ENCODE peak calls at places on chromosome 16, in nine cellular contexts. J is GM03348; L is stomach; H is upper lobe of right lung; G is effector CD4-positive, alpha-beta T cell; R is stimulated activated CD4-positive, alpha-beta T cell treated with anti-CD3 and anti-CD28 coated beads, Interleukin-12 subunit alpha, Interleukin-12 subunit beta, amount 100 ng/mL, for 4 hours; W is sigmoid colon; U is brain microvascular endothelial cell; Q is transverse colon. T is an unnamed sample.

GRCh38 chr16:23355106-23355670 is 53.1 kb downstream of the SCNN1B start:
- DNase-seq in J (no peak), L (no peak), H (peak), G (no peak), R (no peak), W (peak), U (no peak), Q (no peak), T (peak)

GRCh38 chr16:9119795-9120194 is 28.4 kb downstream of the HAPSTR1 start:
- DNase-seq in J (peak), L (no peak), H (no peak), G (no peak), R (no peak), W (peak), U (no peak), Q (no peak), T (no peak)

GRCh38 chr16:64926476-64926875 is 195.4 kb downstream of the CDH11 start:
- DNase-seq in J (no peak), L (no peak), H (no peak), G (no peak), R (no peak), W (no peak), U (no peak), Q (no peak), T (no peak)

GRCh38 chr16:56355786-56356275 is 69.5 kb downstream of the AMFR start:
- DNase-seq in J (no peak), L (peak), H (peak), G (no peak), R (no peak), W (peak), U (no peak), Q (peak), T (peak)

GRCh38 chr16:3101841-3102470 is 2.9 kb upstream of the ZSCAN10 start:
- DNase-seq in J (no peak), L (no peak), H (no peak), G (no peak), R (no peak), W (no peak), U (no peak), Q (no peak), T (no peak)

GRCh38 chr16:2429771-2430663 is 770 bp downstream of the CCNF start:
- DNase-seq in J (no peak), L (no peak), H (no peak), G (no peak), R (no peak), W (no peak), U (no peak), Q (no peak), T (no peak)

GRCh38 chr16:49395021-49395420 is 21.4 kb downstream of the C16orf78 start:
- DNase-seq in J (no peak), L (no peak), H (no peak), G (no peak), R (no peak), W (no peak), U (no peak), Q (no peak), T (no peak)

GRCh38 chr16:49563666-49564065 is 190.1 kb downstream of the C16orf78 start:
- DNase-seq in J (no peak), L (no peak), H (no peak), G (no peak), R (no peak), W (no peak), U (no peak), Q (no peak), T (no peak)

GRCh38 chr16:82183004-82183397 is 13.0 kb upstream of the MPHOSPH6 start:
- DNase-seq in J (no peak), L (no peak), H (no peak), G (no peak), R (no peak), W (no peak), U (no peak), Q (no peak), T (no peak)

GRCh38 chr16:66523861-66524354 is 26.0 kb downstream of the TK2 start:
- DNase-seq in J (no peak), L (no peak), H (no peak), G (peak), R (no peak), W (no peak), U (no peak), Q (peak), T (no peak)

GRCh38 chr16:9437115-9437514 is 345.7 kb downstream of the HAPSTR1 start:
- DNase-seq in J (no peak), L (no peak), H (no peak), G (no peak), R (no peak), W (no peak), U (no peak), Q (no peak), T (no peak)

GRCh38 chr16:57514891-57515600 is 21.3 kb downstream of the CCDC102A start:
- DNase-seq in J (no peak), L (no peak), H (no peak), G (no peak), R (no peak), W (peak), U (no peak), Q (no peak), T (no peak)

GRCh38 chr16:23469814-23470213 is 16.8 kb upstream of the COG7 start:
- DNase-seq in J (peak), L (no peak), H (no peak), G (no peak), R (no peak), W (no peak), U (no peak), Q (no peak), T (no peak)

GRCh38 chr16:30984669-30985400 is at the start of gene HSD3B7:
- DNase-seq in J (peak), L (peak), H (peak), G (peak), R (peak), W (peak), U (peak), Q (peak), T (no peak)

GRCh38 chr16:57653936-57654335 is 14.2 kb upstream of the ADGRG3 start:
- DNase-seq in J (no peak), L (no peak), H (no peak), G (no peak), R (no peak), W (no peak), U (peak), Q (no peak), T (no peak)

GRCh38 chr16:50699345-50700159 is 6.1 kb downstream of the NOD2 start:
- DNase-seq in J (no peak), L (no peak), H (no peak), G (peak), R (peak), W (no peak), U (no peak), Q (no peak), T (no peak)

GRCh38 chr16:56345406-56346050 is 79.8 kb downstream of the AMFR start:
- DNase-seq in J (no peak), L (no peak), H (no peak), G (no peak), R (no peak), W (no peak), U (no peak), Q (no peak), T (peak)

GRCh38 chr16:84047206-84047605 is 4.6 kb upstream of the SLC38A8 start:
- DNase-seq in J (no peak), L (no peak), H (no peak), G (no peak), R (no peak), W (peak), U (no peak), Q (no peak), T (peak)

GRCh38 chr16:1054660-1055556 is 17.6 kb upstream of the SSTR5 start:
- DNase-seq in J (peak), L (peak), H (peak), G (no peak), R (peak), W (no peak), U (no peak), Q (peak), T (no peak)

GRCh38 chr16:59758848-59759247 is 1024.7 kb upstream of the GOT2 start:
- DNase-seq in J (no peak), L (no peak), H (no peak), G (no peak), R (no peak), W (no peak), U (no peak), Q (no peak), T (no peak)

GRCh38 chr16:22252317-22252716 is 44.9 kb upstream of the POLR3E start:
- DNase-seq in J (no peak), L (no peak), H (no peak), G (no peak), R (no peak), W (no peak), U (no peak), Q (no peak), T (no peak)

GRCh38 chr16:48383877-48384304 is 1.3 kb downstream of the SIAH1 start:
- DNase-seq in J (no peak), L (no peak), H (no peak), G (no peak), R (no peak), W (no peak), U (no peak), Q (peak), T (no peak)

GRCh38 chr16:68373528-68374250 is 62.9 kb downstream of the PRMT7 start:
- DNase-seq in J (no peak), L (peak), H (no peak), G (no peak), R (no peak), W (no peak), U (no peak), Q (no peak), T (peak)

GRCh38 chr16:82011199-82011641 is at the start of gene SDR42E1:
- DNase-seq in J (no peak), L (peak), H (peak), G (peak), R (peak), W (no peak), U (no peak), Q (peak), T (no peak)

GRCh38 chr16:4062212-4062802 is 53.9 kb downstream of the ADCY9 start:
- DNase-seq in J (no peak), L (no peak), H (no peak), G (no peak), R (no peak), W (no peak), U (no peak), Q (no peak), T (no peak)

GRCh38 chr16:27526169-27526568 is 23.5 kb downstream of the GTF3C1 start:
- DNase-seq in J (no peak), L (peak), H (no peak), G (no peak), R (no peak), W (no peak), U (no peak), Q (no peak), T (no peak)